ENCODE peak calls at places on chromosomes 16 and 17, in nine cellular contexts. Y, R, L, C, Q, I, A, E and Z are unnamed samples.

GRCh38 chr17:18944646-18945045 is 7.3 kb upstream of the SLC5A10 start:
- DNase-seq in A (no peak), Y (no peak), I (no peak), E (no peak), C (no peak), R (no peak), Q (no peak), L (no peak), Z (no peak)

GRCh38 chr17:63845509-63845908 is 3.0 kb upstream of the SMARCD2 start:
- DNase-seq in C (no peak), A (no peak), R (no peak), Q (no peak), Y (no peak), E (no peak), L (no peak), I (no peak), Z (no peak)

GRCh38 chr16:70746040-70746707 is 54.8 kb downstream of the VAC14 start:
- DNase-seq in C (no peak), Y (peak; percentile 88), R (no peak), L (peak; percentile 19), I (no peak), A (no peak), E (peak; percentile 84), Q (peak; percentile 68), Z (peak; percentile 91)

GRCh38 chr17:4453821-4454591 is 20.3 kb downstream of the SPNS3 start:
- DNase-seq in A (no peak), L (no peak), I (no peak), C (no peak), Y (no peak), E (no peak), Q (no peak), R (no peak), Z (no peak)

GRCh38 chr17:74147436-74147835 is 56.0 kb upstream of the RPL38 start:
- DNase-seq in L (no peak), A (no peak), Y (no peak), R (no peak), E (no peak), Q (no peak), C (no peak), I (no peak), Z (peak; percentile 38)

GRCh38 chr17:17921192-17922082 is 50.8 kb downstream of the TOM1L2 start:
- DNase-seq in E (peak; percentile 97), C (no peak), Q (peak; percentile 93), L (peak; percentile 22), A (no peak), Y (no peak), I (no peak), R (no peak), Z (no peak)

GRCh38 chr16:21996923-21997692 is 3.8 kb downstream of the PDZD9 start:
- DNase-seq in R (no peak), I (no peak), E (no peak), A (no peak), Y (no peak), Q (no peak), C (no peak), L (no peak), Z (no peak)

GRCh38 chr17:80071116-80071980 is 30.0 kb upstream of the GAA start:
- DNase-seq in L (no peak), C (no peak), Y (no peak), Q (peak; percentile 40), I (no peak), A (peak; percentile 71), R (no peak), E (peak; percentile 50), Z (peak; percentile 87)

GRCh38 chr16:76676356-76676755 is 399.2 kb downstream of the CNTNAP4 start:
- DNase-seq in I (no peak), R (no peak), Q (no peak), C (no peak), E (no peak), A (no peak), L (no peak), Y (no peak), Z (no peak)

GRCh38 chr17:7034955-7035590 is 742 bp upstream of the SLC16A13 start:
- DNase-seq in A (no peak), E (no peak), Q (no peak), R (no peak), I (peak; percentile 67), Y (no peak), L (no peak), C (no peak), Z (no peak)

GRCh38 chr17:1229354-1229890 is 40.8 kb upstream of the BHLHA9 start:
- DNase-seq in Q (no peak), R (no peak), L (no peak), C (peak; percentile 47), I (peak; percentile 25), A (peak; percentile 86), Y (peak; percentile 93), E (no peak), Z (peak; percentile 85)

GRCh38 chr17:47802341-47803022 is 19.1 kb downstream of the OSBPL7 start:
- DNase-seq in C (peak; percentile 75), I (peak; percentile 38), Q (no peak), A (no peak), R (peak; percentile 18), L (peak; percentile 41), E (peak; percentile 66), Y (no peak), Z (no peak)

GRCh38 chr17:76002100-76002499 is 1.4 kb downstream of the CDK3 start:
- DNase-seq in A (no peak), Q (no peak), I (no peak), C (no peak), Y (no peak), R (no peak), L (no peak), E (no peak), Z (no peak)

GRCh38 chr17:28018439-28019070 is 23.9 kb upstream of the NLK start:
- DNase-seq in C (no peak), E (peak; percentile 74), Y (no peak), I (no peak), R (no peak), Q (no peak), A (no peak), L (no peak), Z (no peak)

GRCh38 chr17:81711814-81712467 is at the start of gene SLC25A10:
- DNase-seq in Q (no peak), E (peak; percentile 63), A (peak; percentile 86), R (peak; percentile 49), Y (peak; percentile 93), C (peak; percentile 90), I (peak; percentile 73), L (peak; percentile 66), Z (peak; percentile 53)

GRCh38 chr16:10138881-10139280 is 43.3 kb downstream of the GRIN2A start:
- DNase-seq in Y (no peak), E (no peak), A (no peak), I (no peak), Q (no peak), L (no peak), C (no peak), R (no peak), Z (no peak)

GRCh38 chr17:49497147-49498036 is 2.3 kb downstream of the NGFR start:
- DNase-seq in E (peak; percentile 11), C (peak; percentile 61), I (no peak), A (peak; percentile 83), Q (no peak), R (no peak), Y (no peak), L (no peak), Z (peak; percentile 93)

GRCh38 chr17:44216173-44216572 is 3.3 kb downstream of the UBTF start:
- DNase-seq in Q (no peak), Y (no peak), A (no peak), C (no peak), L (no peak), E (no peak), R (peak; percentile 67), I (peak; percentile 46), Z (no peak)

GRCh38 chr16:21653571-21653970 is 1.2 kb upstream of the IGSF6 start:
- DNase-seq in I (no peak), Q (no peak), Y (no peak), L (no peak), E (no peak), R (no peak), C (no peak), A (no peak), Z (no peak)

GRCh38 chr17:45873728-45874127 is 20.6 kb upstream of the MAPT start:
- DNase-seq in R (no peak), I (no peak), L (no peak), Q (no peak), C (no peak), A (no peak), Y (no peak), E (no peak), Z (no peak)

GRCh38 chr17:34241062-34241461 is 14.0 kb upstream of the CCL2 start:
- DNase-seq in Q (no peak), L (no peak), I (no peak), R (no peak), Y (no peak), C (no peak), E (peak; percentile 61), A (peak; percentile 91), Z (peak; percentile 76)

GRCh38 chr16:11484691-11485258 is 101.9 kb downstream of the LITAF start:
- DNase-seq in Q (no peak), A (no peak), Y (no peak), C (no peak), I (no peak), R (no peak), E (peak; percentile 62), L (no peak), Z (no peak)

GRCh38 chr16:50372611-50373344 is 4.0 kb upstream of the BRD7 start:
- DNase-seq in C (no peak), Q (no peak), L (no peak), E (peak; percentile 32), I (no peak), Y (no peak), A (peak; percentile 76), R (no peak), Z (peak; percentile 67)

GRCh38 chr17:7854851-7855642 is at the start of gene TMEM88:
- DNase-seq in A (no peak), R (no peak), Q (no peak), Y (peak; percentile 65), L (no peak), E (no peak), C (no peak), I (peak; percentile 7), Z (no peak)

GRCh38 chr16:82088483-82088882 is 53.4 kb downstream of the HSD17B2 start:
- DNase-seq in Y (no peak), E (no peak), I (no peak), A (no peak), R (no peak), Q (no peak), C (no peak), L (no peak), Z (no peak)

GRCh38 chr17:19497616-19498015 is 36.0 kb upstream of the SLC47A1 start:
- DNase-seq in A (no peak), Q (no peak), L (no peak), R (no peak), E (no peak), C (no peak), Y (no peak), I (no peak), Z (no peak)

GRCh38 chr17:3004150-3004801 is 59.1 kb downstream of the OR1D5 start:
- DNase-seq in E (peak; percentile 97), A (peak; percentile 99), Y (peak; percentile 98), L (peak; percentile 89), C (peak; percentile 67), Q (peak; percentile 58), I (no peak), R (peak; percentile 33), Z (peak; percentile 99)

GRCh38 chr17:50372222-50372621 is 762 bp downstream of the MRPL27 start:
- DNase-seq in E (no peak), Y (no peak), C (no peak), R (no peak), I (no peak), Q (no peak), A (no peak), L (no peak), Z (no peak)

GRCh38 chr16:84618428-84619102 is 687 bp upstream of the COTL1 start:
- DNase-seq in I (no peak), E (peak; percentile 96), Y (no peak), R (no peak), L (peak; percentile 57), C (peak; percentile 50), A (peak; percentile 63), Q (peak; percentile 96), Z (no peak)

GRCh38 chr17:28744104-28744801 is 442 bp downstream of the TRAF4 start:
- DNase-seq in R (no peak), A (no peak), Q (no peak), I (peak; percentile 46), Y (peak; percentile 87), L (no peak), C (no peak), E (peak; percentile 56), Z (no peak)

GRCh38 chr16:58487566-58488351 is 12.2 kb upstream of the NDRG4 start:
- DNase-seq in Q (peak; percentile 9), R (peak; percentile 27), L (peak; percentile 85), Y (peak; percentile 91), C (peak; percentile 92), A (peak; percentile 94), I (peak; percentile 17), E (peak; percentile 79), Z (peak; percentile 81)